ENCODE peak calls at places on chromosomes 7 and 10, in six cellular contexts. X is BJ; Z is ureter; K is activated CD8-positive, alpha-beta T cell treated with anti-CD3 and anti-CD28 coated beads for 36 hours; P is GF-D8; C is gastrocnemius medialis. G is an unnamed sample.

GRCh38 chr7:7791523-7791922 is 73.1 kb upstream of the RPA3 start:
- DNase-seq in P (no peak), Z (no peak), X (no peak), C (no peak), K (no peak), G (peak)

GRCh38 chr10:66833023-66833422 is 92.8 kb upstream of the LRRTM3 start:
- DNase-seq in C (no peak), X (no peak), K (no peak), Z (no peak), P (no peak), G (no peak)

GRCh38 chr10:16049050-16049449 is 188.7 kb upstream of the MINDY3 start:
- DNase-seq in Z (no peak), X (no peak), K (no peak), C (no peak), P (no peak), G (no peak)

GRCh38 chr10:124084693-124085092 is 8.7 kb downstream of the CHST15 start:
- DNase-seq in C (no peak), X (no peak), K (no peak), Z (no peak), P (no peak), G (no peak)

GRCh38 chr7:2118630-2119190 is 114.0 kb downstream of the MAD1L1 start:
- DNase-seq in C (no peak), K (no peak), Z (no peak), X (no peak), P (no peak), G (no peak)

GRCh38 chr7:131656980-131657725 is 100.7 kb upstream of the PODXL start:
- DNase-seq in X (no peak), K (no peak), P (no peak), Z (no peak), C (no peak), G (no peak)

GRCh38 chr10:110969183-110969582 is 49.8 kb downstream of the SHOC2 start:
- DNase-seq in X (no peak), C (no peak), Z (no peak), P (no peak), K (no peak), G (no peak)

GRCh38 chr10:50033481-50033880 is 34.3 kb upstream of the WASHC2A start:
- DNase-seq in C (no peak), P (no peak), X (no peak), K (no peak), Z (no peak), G (no peak)

GRCh38 chr10:127715782-127716378 is 21.1 kb upstream of the FOXI2 start:
- DNase-seq in K (no peak), Z (no peak), C (no peak), X (no peak), P (no peak), G (peak)

GRCh38 chr7:41824284-41824683 is 121.4 kb upstream of the INHBA start:
- DNase-seq in P (no peak), C (no peak), X (no peak), Z (no peak), K (peak), G (no peak)

GRCh38 chr10:92760609-92761008 is 70.9 kb downstream of the HHEX start:
- DNase-seq in X (no peak), K (no peak), Z (no peak), C (no peak), P (no peak), G (no peak)

GRCh38 chr7:19051767-19052375 is 65.6 kb downstream of the TWIST1 start:
- DNase-seq in Z (no peak), C (no peak), K (peak), P (no peak), X (no peak), G (peak)

GRCh38 chr10:31584789-31585406 is 265.9 kb downstream of the ZEB1 start:
- DNase-seq in C (no peak), K (no peak), P (no peak), Z (no peak), X (no peak), G (peak)

GRCh38 chr7:129255800-129256199 is 31.0 kb downstream of the AHCYL2 start:
- DNase-seq in C (peak), P (no peak), Z (no peak), K (no peak), X (no peak), G (no peak)

GRCh38 chr7:108311446-108312168 is 144.6 kb downstream of the NRCAM start:
- DNase-seq in K (no peak), P (no peak), X (no peak), Z (no peak), C (no peak), G (no peak)

GRCh38 chr7:44281811-44282600 is 43.4 kb downstream of the CAMK2B start:
- DNase-seq in P (no peak), C (peak), X (no peak), K (no peak), Z (peak), G (no peak)

GRCh38 chr7:138244606-138245005 is 168.3 kb downstream of the AKR1D1 start:
- DNase-seq in C (no peak), Z (no peak), P (no peak), X (no peak), K (no peak), G (no peak)

GRCh38 chr10:271722-272121 is 136.5 kb downstream of the ZMYND11 start:
- DNase-seq in Z (no peak), X (no peak), K (no peak), P (no peak), C (no peak), G (no peak)

GRCh38 chr7:143042821-143043271 is 9.3 kb upstream of the OR6V1 start:
- DNase-seq in P (no peak), Z (no peak), C (no peak), K (no peak), X (no peak), G (no peak)

GRCh38 chr10:62657244-62657835 is 147.2 kb upstream of the ADO start:
- DNase-seq in X (no peak), K (no peak), P (no peak), C (no peak), Z (no peak), G (no peak)

GRCh38 chr10:43420369-43421200 is 11.6 kb upstream of the HNRNPF start:
- DNase-seq in C (peak), Z (peak), P (peak), X (peak), K (peak), G (peak)

GRCh38 chr7:111866787-111867186 is 304.5 kb upstream of the IMMP2L start:
- DNase-seq in K (no peak), Z (no peak), X (no peak), C (no peak), P (no peak), G (no peak)

GRCh38 chr10:7407368-7408002 is 3.3 kb downstream of the SFMBT2 start:
- DNase-seq in K (no peak), C (no peak), P (no peak), X (no peak), Z (no peak), G (no peak)

GRCh38 chr10:50552771-50553535 is 70.8 kb downstream of the SGMS1 start:
- DNase-seq in P (no peak), X (no peak), K (peak), C (no peak), Z (no peak), G (peak)

GRCh38 chr10:13815766-13816165 is 229.0 kb downstream of the PRPF18 start:
- DNase-seq in P (no peak), X (no peak), C (no peak), K (no peak), Z (no peak), G (no peak)

GRCh38 chr10:82609845-82610244 is 734.9 kb downstream of the NRG3 start:
- DNase-seq in X (no peak), P (no peak), C (no peak), K (no peak), Z (no peak), G (no peak)

GRCh38 chr7:140008755-140009610 is 53.8 kb downstream of the PARP12 start:
- DNase-seq in Z (no peak), X (no peak), P (no peak), C (no peak), K (no peak), G (no peak)

GRCh38 chr10:88114368-88114767 is 250.9 kb downstream of the PTEN start:
- DNase-seq in X (no peak), P (peak), Z (no peak), C (no peak), K (peak), G (peak)

GRCh38 chr10:71433116-71433982 is 36.6 kb downstream of the CDH23 start:
- DNase-seq in Z (peak), P (no peak), C (no peak), K (no peak), X (no peak), G (no peak)

GRCh38 chr10:97542169-97543024 is 30.2 kb upstream of the ANKRD2 start:
- DNase-seq in C (peak), K (peak), P (no peak), X (peak), Z (peak), G (peak)

GRCh38 chr10:14782691-14783363 is 8.1 kb upstream of the FAM107B start:
- DNase-seq in Z (no peak), X (no peak), P (peak), C (no peak), K (peak), G (no peak)

GRCh38 chr10:79413196-79413595 is 32.2 kb downstream of the ZCCHC24 start:
- DNase-seq in P (peak), C (no peak), Z (no peak), K (peak), X (no peak), G (no peak)

GRCh38 chr10:123906884-123907652 is 15.5 kb upstream of the CPXM2 start:
- DNase-seq in X (no peak), C (no peak), Z (no peak), P (no peak), K (no peak), G (no peak)

GRCh38 chr10:74436523-74437170 is 285.6 kb downstream of the ADK start:
- DNase-seq in Z (no peak), P (no peak), X (no peak), K (no peak), C (no peak), G (no peak)